ENCODE peak calls at places on chromosomes 16 and 17, in five cellular contexts. One of them, this sample, is unnamed.

GRCh38 chr17:77697480-77698400 is 260.8 kb upstream of the TNRC6C start:
- DNase-seq in H1: peak
- DNase-seq in K562: no peak
- DNase-seq in HepG2: no peak
- DNase-seq in GM12878: no peak
- DNase-seq in this sample: peak

GRCh38 chr17:66858182-66859083 is 23.5 kb downstream of the CACNG5 start:
- DNase-seq in K562: no peak
- DNase-seq in H1: no peak
- DNase-seq in GM12878: no peak
- DNase-seq in HepG2: no peak
- DNase-seq in this sample: no peak

GRCh38 chr17:38715216-38715943 is 10.3 kb downstream of the MLLT6 start:
- DNase-seq in K562: no peak
- DNase-seq in HepG2: no peak
- DNase-seq in H1: no peak
- DNase-seq in GM12878: no peak
- DNase-seq in this sample: no peak

GRCh38 chr17:17064322-17064721 is 22.1 kb downstream of the MPRIP start:
- DNase-seq in H1: no peak
- DNase-seq in K562: no peak
- DNase-seq in GM12878: no peak
- DNase-seq in HepG2: no peak
- DNase-seq in this sample: no peak

GRCh38 chr17:68384941-68385340 is 72.4 kb downstream of the WIPI1 start:
- DNase-seq in K562: no peak
- DNase-seq in H1: no peak
- DNase-seq in HepG2: no peak
- DNase-seq in GM12878: no peak
- DNase-seq in this sample: no peak

GRCh38 chr16:11538880-11539279 is 47.8 kb downstream of the LITAF start:
- DNase-seq in H1: no peak
- DNase-seq in GM12878: no peak
- DNase-seq in HepG2: no peak
- DNase-seq in K562: no peak
- DNase-seq in this sample: no peak

GRCh38 chr17:37360632-37361031 is 15.2 kb upstream of the C17orf78 start:
- DNase-seq in H1: no peak
- DNase-seq in HepG2: no peak
- DNase-seq in GM12878: no peak
- DNase-seq in K562: no peak
- DNase-seq in this sample: no peak

GRCh38 chr16:48041861-48042435 is 113.8 kb downstream of the ABCC12 start:
- DNase-seq in K562: peak
- DNase-seq in GM12878: no peak
- DNase-seq in H1: no peak
- DNase-seq in HepG2: peak
- DNase-seq in this sample: no peak

GRCh38 chr17:79019631-79020584 is 4.1 kb upstream of the C1QTNF1 start:
- DNase-seq in GM12878: no peak
- DNase-seq in K562: peak
- DNase-seq in HepG2: peak
- DNase-seq in H1: no peak
- DNase-seq in this sample: peak

GRCh38 chr17:58997756-58998553 is 108.7 kb downstream of the TRIM37 start:
- DNase-seq in HepG2: no peak
- DNase-seq in GM12878: no peak
- DNase-seq in H1: no peak
- DNase-seq in K562: no peak
- DNase-seq in this sample: no peak

GRCh38 chr17:16377804-16378400 is 3.0 kb upstream of the UBB start:
- DNase-seq in GM12878: no peak
- DNase-seq in HepG2: peak
- DNase-seq in K562: no peak
- DNase-seq in H1: no peak
- DNase-seq in this sample: no peak

GRCh38 chr16:61233718-61234117 is 802.5 kb downstream of the CDH8 start:
- DNase-seq in K562: no peak
- DNase-seq in GM12878: no peak
- DNase-seq in H1: no peak
- DNase-seq in HepG2: no peak
- DNase-seq in this sample: no peak

GRCh38 chr17:38910325-38910724 is 15.1 kb upstream of the LASP1NB start:
- DNase-seq in GM12878: no peak
- DNase-seq in K562: no peak
- DNase-seq in H1: no peak
- DNase-seq in HepG2: no peak
- DNase-seq in this sample: no peak

GRCh38 chr16:84448444-84448843 is 56.0 kb downstream of the MEAK7 start:
- DNase-seq in H1: no peak
- DNase-seq in GM12878: no peak
- DNase-seq in HepG2: no peak
- DNase-seq in K562: no peak
- DNase-seq in this sample: no peak

GRCh38 chr16:17215306-17215705 is 255.5 kb downstream of the XYLT1 start:
- DNase-seq in H1: no peak
- DNase-seq in HepG2: no peak
- DNase-seq in GM12878: no peak
- DNase-seq in K562: no peak
- DNase-seq in this sample: no peak

GRCh38 chr16:75376475-75376907 is 56.8 kb downstream of the CFDP1 start:
- DNase-seq in HepG2: no peak
- DNase-seq in H1: no peak
- DNase-seq in GM12878: no peak
- DNase-seq in K562: no peak
- DNase-seq in this sample: no peak

GRCh38 chr16:10601444-10602401 is 21.3 kb upstream of the EMP2 start:
- DNase-seq in HepG2: peak
- DNase-seq in H1: no peak
- DNase-seq in K562: no peak
- DNase-seq in GM12878: no peak
- DNase-seq in this sample: no peak

GRCh38 chr16:76857402-76857801 is 333.6 kb upstream of the MON1B start:
- DNase-seq in GM12878: no peak
- DNase-seq in K562: no peak
- DNase-seq in H1: no peak
- DNase-seq in HepG2: no peak
- DNase-seq in this sample: no peak

GRCh38 chr17:82227629-82228277 is 1.1 kb upstream of the SLC16A3 start:
- DNase-seq in K562: no peak
- DNase-seq in GM12878: no peak
- DNase-seq in HepG2: no peak
- DNase-seq in H1: no peak
- DNase-seq in this sample: no peak

GRCh38 chr17:39283896-39284295 is 58.2 kb upstream of the STAC2 start:
- DNase-seq in HepG2: no peak
- DNase-seq in K562: no peak
- DNase-seq in H1: no peak
- DNase-seq in GM12878: no peak
- DNase-seq in this sample: no peak

GRCh38 chr16:55760665-55761035 is 72.2 kb downstream of the CES1 start:
- DNase-seq in HepG2: no peak
- DNase-seq in H1: no peak
- DNase-seq in K562: no peak
- DNase-seq in GM12878: no peak
- DNase-seq in this sample: no peak

GRCh38 chr17:8921147-8921546 is 44.4 kb downstream of the PIK3R5 start:
- DNase-seq in H1: no peak
- DNase-seq in HepG2: no peak
- DNase-seq in K562: no peak
- DNase-seq in GM12878: no peak
- DNase-seq in this sample: no peak

GRCh38 chr16:78235876-78236275 is 136.4 kb downstream of the WWOX start:
- DNase-seq in H1: no peak
- DNase-seq in K562: no peak
- DNase-seq in HepG2: no peak
- DNase-seq in GM12878: no peak
- DNase-seq in this sample: no peak

GRCh38 chr17:7070712-7071111 is 9.3 kb downstream of the CLEC10A start:
- DNase-seq in K562: no peak
- DNase-seq in HepG2: no peak
- DNase-seq in GM12878: no peak
- DNase-seq in H1: no peak
- DNase-seq in this sample: no peak

GRCh38 chr16:21302454-21302853 is 24.4 kb upstream of the CRYM start:
- DNase-seq in K562: no peak
- DNase-seq in H1: no peak
- DNase-seq in GM12878: no peak
- DNase-seq in HepG2: no peak
- DNase-seq in this sample: no peak

GRCh38 chr17:673200-673681 is 41.4 kb downstream of the VPS53 start:
- DNase-seq in K562: no peak
- DNase-seq in H1: peak
- DNase-seq in GM12878: no peak
- DNase-seq in HepG2: no peak
- DNase-seq in this sample: peak

GRCh38 chr16:56279132-56279531 is 87.8 kb downstream of the GNAO1 start:
- DNase-seq in HepG2: no peak
- DNase-seq in GM12878: no peak
- DNase-seq in H1: no peak
- DNase-seq in K562: no peak
- DNase-seq in this sample: no peak

GRCh38 chr17:68906638-68907037 is 48.6 kb downstream of the ABCA8 start:
- DNase-seq in H1: no peak
- DNase-seq in HepG2: peak
- DNase-seq in K562: peak
- DNase-seq in GM12878: no peak
- DNase-seq in this sample: peak

GRCh38 chr17:51351890-51352289 is 91.5 kb downstream of the UTP18 start:
- DNase-seq in H1: no peak
- DNase-seq in HepG2: no peak
- DNase-seq in K562: no peak
- DNase-seq in GM12878: no peak
- DNase-seq in this sample: no peak

GRCh38 chr17:2701161-2701995 is 10.2 kb downstream of the CLUH start:
- DNase-seq in GM12878: no peak
- DNase-seq in K562: no peak
- DNase-seq in HepG2: no peak
- DNase-seq in H1: no peak
- DNase-seq in this sample: peak

DNA sequence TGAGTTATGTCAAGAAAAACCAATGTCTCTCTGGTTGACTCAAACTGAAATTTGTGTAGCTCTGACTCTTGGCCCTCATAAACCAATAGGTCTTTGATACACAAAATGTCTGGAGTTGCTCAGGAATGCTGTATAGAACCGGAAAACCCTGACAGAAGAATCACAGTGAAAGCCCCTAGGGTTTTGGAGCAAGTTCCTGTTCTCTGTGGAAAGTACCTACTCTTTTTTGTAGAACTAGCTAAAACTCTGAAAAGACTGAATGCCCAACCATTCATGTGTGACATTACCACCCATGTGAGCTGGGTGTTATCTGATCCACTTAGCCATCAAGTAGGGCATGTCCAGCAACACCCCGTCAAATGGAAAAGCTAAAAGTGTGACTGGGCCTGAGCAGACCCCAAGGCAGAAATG is 28.8 kb downstream of the CCL4 start:
- DNase-seq in K562: no peak
- DNase-seq in HepG2: no peak
- DNase-seq in GM12878: peak
- DNase-seq in H1: no peak
- DNase-seq in this sample: no peak
- TF ChIP-seq TAF1 in K562: no peak
- TF ChIP-seq TAF1 in HepG2: no peak
- TF ChIP-seq TAF1 in GM12878: no peak
- TF ChIP-seq TAF1 in H1: no peak
- TF ChIP-seq TAF1 in this sample: no peak

DNA sequence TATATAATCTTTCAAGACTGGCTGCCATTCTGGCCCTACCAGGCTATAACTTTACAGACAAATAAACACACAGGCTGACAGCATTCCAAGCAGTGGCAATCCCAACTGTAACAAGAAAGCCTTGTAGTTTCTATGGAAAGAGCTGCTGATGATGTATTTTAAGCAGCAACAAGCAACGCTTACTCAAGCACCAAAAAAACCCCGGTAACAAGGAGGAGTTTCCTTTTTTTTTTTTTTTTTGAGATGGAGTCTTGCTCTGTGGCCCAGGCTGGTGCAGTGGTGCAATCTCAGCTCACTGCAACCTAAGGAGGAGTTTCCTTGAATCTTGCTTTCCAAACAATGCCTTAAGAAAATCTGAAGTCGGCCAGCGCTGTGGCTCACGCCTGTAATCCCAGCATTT is 23.1 kb downstream of the LSM12 start:
- DNase-seq in H1: no peak
- DNase-seq in K562: no peak
- DNase-seq in GM12878: no peak
- DNase-seq in HepG2: no peak
- DNase-seq in this sample: no peak
- TF ChIP-seq USF2 in H1: no peak
- TF ChIP-seq USF2 in K562: no peak
- TF ChIP-seq USF2 in GM12878: no peak
- TF ChIP-seq USF2 in HepG2: no peak
- TF ChIP-seq USF2 in this sample: no peak

DNA sequence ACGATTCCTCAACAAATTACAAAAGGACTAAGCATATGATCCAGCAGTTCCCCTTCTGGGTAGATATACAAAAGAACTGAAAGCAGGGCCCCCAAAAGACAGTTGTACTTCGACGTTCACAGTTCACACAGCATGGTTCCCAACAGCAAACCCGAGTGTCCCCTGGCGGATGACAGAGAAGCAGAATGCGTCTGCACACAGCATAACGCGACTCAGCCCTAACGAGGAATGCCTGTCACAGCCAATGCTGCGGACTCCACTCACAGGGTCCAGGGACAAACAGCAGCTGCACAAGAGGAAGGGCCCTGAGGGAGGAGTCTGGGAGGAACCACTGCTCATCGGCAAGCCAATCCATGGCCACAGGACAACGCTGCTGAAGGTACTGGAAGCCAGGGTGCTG is 132.9 kb downstream of the ANKRD11 start:
- DNase-seq in GM12878: no peak
- DNase-seq in H1: no peak
- DNase-seq in K562: no peak
- DNase-seq in HepG2: no peak
- DNase-seq in this sample: peak
- TF ChIP-seq TAF1 in GM12878: no peak
- TF ChIP-seq TAF1 in H1: no peak
- TF ChIP-seq TAF1 in K562: no peak
- TF ChIP-seq TAF1 in HepG2: no peak
- TF ChIP-seq TAF1 in this sample: no peak

GRCh38 chr17:42233148-42233547 is 38.9 kb upstream of the GHDC start:
- DNase-seq in K562: no peak
- DNase-seq in H1: no peak
- DNase-seq in GM12878: no peak
- DNase-seq in HepG2: no peak
- DNase-seq in this sample: no peak

GRCh38 chr17:42230225-42230624 is 35.9 kb upstream of the GHDC start:
- DNase-seq in K562: no peak
- DNase-seq in H1: no peak
- DNase-seq in HepG2: no peak
- DNase-seq in GM12878: no peak
- DNase-seq in this sample: no peak

GRCh38 chr17:42227849-42228696 is 33.8 kb upstream of the GHDC start:
- DNase-seq in HepG2: no peak
- DNase-seq in GM12878: no peak
- DNase-seq in H1: no peak
- DNase-seq in K562: no peak
- DNase-seq in this sample: no peak

GRCh38 chr17:42236760-42237159 is 39.4 kb downstream of the STAT5B start:
- DNase-seq in H1: no peak
- DNase-seq in GM12878: no peak
- DNase-seq in HepG2: no peak
- DNase-seq in K562: no peak
- DNase-seq in this sample: no peak

GRCh38 chr17:42233994-42234393 is 39.7 kb upstream of the GHDC start:
- DNase-seq in H1: no peak
- DNase-seq in K562: no peak
- DNase-seq in GM12878: no peak
- DNase-seq in HepG2: no peak
- DNase-seq in this sample: no peak
- TF ChIP-seq USF2 in H1: no peak
- TF ChIP-seq USF2 in K562: no peak
- TF ChIP-seq USF2 in GM12878: no peak
- TF ChIP-seq USF2 in HepG2: no peak
- TF ChIP-seq USF2 in this sample: no peak